ENCODE peak calls at places on chromosomes 2 and 18, in nine cellular contexts. L, X, K, Q, F, I, R, E and A are unnamed samples.

GRCh38 chr2:16260041-16260440 is 319.7 kb downstream of the MYCN start:
- DNase-seq in L (no peak), X (no peak), K (no peak), Q (no peak), F (no peak), I (no peak), R (no peak), E (no peak), A (no peak)

GRCh38 chr18:60892855-60893254 is 440.4 kb upstream of the CDH20 start:
- DNase-seq in L (no peak), X (no peak), K (no peak), Q (no peak), F (peak), I (no peak), R (no peak), E (no peak), A (peak)

GRCh38 chr2:181070119-181070833 is 89.9 kb downstream of the UBE2E3 start:
- DNase-seq in L (no peak), X (no peak), K (no peak), Q (no peak), F (peak), I (no peak), R (no peak), E (no peak), A (peak)

GRCh38 chr2:65292461-65293127 is 65.0 kb downstream of the ACTR2 start:
- DNase-seq in L (no peak), X (no peak), K (no peak), Q (no peak), F (no peak), I (no peak), R (no peak), E (no peak), A (no peak)

GRCh38 chr2:140580799-140581198 is 1550.0 kb downstream of the LRP1B start:
- DNase-seq in L (no peak), X (no peak), K (no peak), Q (no peak), F (peak), I (no peak), R (no peak), E (no peak), A (peak)

GRCh38 chr2:27042159-27042661 is 9.3 kb upstream of the AGBL5 start:
- DNase-seq in L (no peak), X (no peak), K (no peak), Q (no peak), F (no peak), I (no peak), R (no peak), E (no peak), A (no peak)

GRCh38 chr2:7324706-7325105 is 407.5 kb downstream of the RNF144A start:
- DNase-seq in L (no peak), X (no peak), K (no peak), Q (no peak), F (no peak), I (no peak), R (no peak), E (no peak), A (no peak)

GRCh38 chr2:19818039-19818438 is 83.7 kb downstream of the TTC32 start:
- DNase-seq in L (no peak), X (no peak), K (no peak), Q (no peak), F (no peak), I (no peak), R (no peak), E (no peak), A (no peak)

GRCh38 chr2:67824196-67824595 is 238.6 kb downstream of the C1D start:
- DNase-seq in L (no peak), X (no peak), K (no peak), Q (no peak), F (no peak), I (no peak), R (no peak), E (no peak), A (no peak)

GRCh38 chr2:127254386-127254981 is 34.4 kb upstream of the CYP27C1 start:
- DNase-seq in L (no peak), X (peak), K (no peak), Q (no peak), F (peak), I (no peak), R (no peak), E (no peak), A (no peak)

GRCh38 chr2:182818541-182819308 is 47.7 kb downstream of the FRZB start:
- DNase-seq in L (no peak), X (peak), K (peak), Q (no peak), F (no peak), I (no peak), R (peak), E (no peak), A (no peak)

GRCh38 chr2:188024811-188025210 is 266.9 kb upstream of the GULP1 start:
- DNase-seq in L (no peak), X (no peak), K (no peak), Q (no peak), F (peak), I (no peak), R (no peak), E (no peak), A (no peak)

GRCh38 chr2:15579641-15580040 is 12.0 kb upstream of the DDX1 start:
- DNase-seq in L (no peak), X (no peak), K (no peak), Q (no peak), F (peak), I (no peak), R (no peak), E (no peak), A (no peak)

GRCh38 chr18:47204908-47205522 is 28.9 kb upstream of the IER3IP1 start:
- DNase-seq in L (peak), X (peak), K (no peak), Q (peak), F (peak), I (no peak), R (no peak), E (peak), A (peak)

GRCh38 chr2:26519396-26519991 is 41.6 kb upstream of the OTOF start:
- DNase-seq in L (peak), X (no peak), K (no peak), Q (no peak), F (no peak), I (no peak), R (no peak), E (no peak), A (peak)

GRCh38 chr2:20672191-20672951 is 5.4 kb downstream of the GDF7 start:
- DNase-seq in L (no peak), X (no peak), K (no peak), Q (no peak), F (no peak), I (no peak), R (no peak), E (no peak), A (no peak)

GRCh38 chr2:218663901-218664300 is 4.4 kb downstream of the BCS1L start:
- DNase-seq in L (no peak), X (no peak), K (no peak), Q (no peak), F (no peak), I (no peak), R (no peak), E (no peak), A (no peak)